ENCODE peak calls at places on chromosomes 16 and 17, in four cellular contexts. S is IMR-90, Y is H9, J is H1. U is an unnamed sample.
A peak's percentile ranks its signal among the peaks of the same experiment; 100 is the strongest.

GRCh38 chr16:13835357-13835756 is 84.6 kb upstream of the ERCC4 start:
- DNase-seq in S (no peak), J (no peak), Y (no peak), U (no peak)

GRCh38 chr17:57419940-57420522 is 163.7 kb downstream of the MSI2 start:
- DNase-seq in J (no peak), Y (no peak), S (no peak), U (no peak)

GRCh38 chr16:89723279-89724250 is 2.2 kb downstream of the ZNF276 start:
- DNase-seq in J (no peak), Y (no peak), S (peak; percentile 14), U (no peak)

GRCh38 chr17:75739801-75740200 is 18.5 kb downstream of the ITGB4 start:
- DNase-seq in S (no peak), Y (no peak), J (no peak), U (no peak)

GRCh38 chr17:5097101-5097834 is 14.4 kb downstream of the ZNF232 start:
- DNase-seq in J (peak; percentile 91), Y (peak; percentile 97), S (no peak), U (peak; percentile 90)

GRCh38 chr17:57940217-57940616 is 15.0 kb downstream of the CUEDC1 start:
- DNase-seq in S (no peak), Y (peak; percentile 65), J (no peak), U (no peak)

GRCh38 chr16:89613101-89613953 is at the start of gene DPEP1:
- DNase-seq in S (no peak), J (peak; percentile 61), Y (peak; percentile 59), U (no peak)

GRCh38 chr16:88768041-88768876 is 16.8 kb downstream of the PIEZO1 start:
- DNase-seq in S (peak; percentile 57), J (no peak), Y (no peak), U (no peak)

GRCh38 chr16:84928679-84929420 is 82.5 kb downstream of the ZDHHC7 start:
- DNase-seq in S (peak; percentile 39), J (no peak), Y (no peak), U (no peak)

GRCh38 chr17:12686486-12686885 is 20.8 kb downstream of the MYOCD start:
- DNase-seq in Y (no peak), S (no peak), J (no peak), U (no peak)

GRCh38 chr17:71349908-71350600 is 770.8 kb upstream of the SOX9 start:
- DNase-seq in Y (no peak), J (no peak), S (peak; percentile 33), U (no peak)

GRCh38 chr17:61366715-61367413 is 32.8 kb upstream of the TBX2 start:
- DNase-seq in J (no peak), Y (no peak), S (no peak), U (peak; percentile 40)

GRCh38 chr16:75237398-75238131 is 13.9 kb downstream of the BCAR1 start:
- DNase-seq in J (no peak), S (no peak), Y (peak; percentile 25), U (no peak)

GRCh38 chr16:29987371-29988085 is 7.9 kb downstream of the HIRIP3 start:
- DNase-seq in J (no peak), S (no peak), Y (no peak), U (no peak)

GRCh38 chr17:35540589-35541404 is 3.3 kb upstream of the SLFN12L start:
- DNase-seq in Y (no peak), S (peak; percentile 51), J (no peak), U (no peak)

GRCh38 chr16:79336437-79337229 is 263.9 kb downstream of the MAF start:
- DNase-seq in Y (no peak), S (no peak), J (no peak), U (no peak)

GRCh38 chr16:82694239-82694874 is 67.6 kb downstream of the CDH13 start:
- DNase-seq in S (peak; percentile 85), J (no peak), Y (no peak), U (no peak)

GRCh38 chr16:27203429-27204231 is at the start of gene KDM8:
- DNase-seq in J (peak; percentile 94), S (peak; percentile 99), Y (peak; percentile 99), U (peak; percentile 100)

GRCh38 chr16:82832861-82833260 is 206.1 kb downstream of the CDH13 start:
- DNase-seq in J (no peak), S (peak; percentile 90), Y (no peak), U (no peak)

GRCh38 chr17:83177611-83178532 is 98.5 kb downstream of the METRNL start:
- DNase-seq in J (peak; percentile 29), Y (peak; percentile 29), S (no peak), U (no peak)

GRCh38 chr17:78659546-78659945 is 82.3 kb upstream of the DNAH17 start:
- DNase-seq in J (no peak), S (no peak), Y (no peak), U (no peak)

GRCh38 chr16:87241135-87241771 is 75.9 kb downstream of the C16orf95 start:
- DNase-seq in J (no peak), S (no peak), Y (no peak), U (no peak)

GRCh38 chr16:87236516-87237115 is 80.6 kb downstream of the C16orf95 start:
- DNase-seq in J (no peak), S (no peak), Y (no peak), U (no peak)

GRCh38 chr16:87235810-87236515 is 81.2 kb downstream of the C16orf95 start:
- DNase-seq in S (no peak), J (peak; percentile 59), Y (peak; percentile 52), U (peak; percentile 11)

GRCh38 chr16:87240211-87241134 is 76.7 kb downstream of the C16orf95 start:
- DNase-seq in J (no peak), Y (no peak), S (peak; percentile 21), U (no peak)

DNA sequence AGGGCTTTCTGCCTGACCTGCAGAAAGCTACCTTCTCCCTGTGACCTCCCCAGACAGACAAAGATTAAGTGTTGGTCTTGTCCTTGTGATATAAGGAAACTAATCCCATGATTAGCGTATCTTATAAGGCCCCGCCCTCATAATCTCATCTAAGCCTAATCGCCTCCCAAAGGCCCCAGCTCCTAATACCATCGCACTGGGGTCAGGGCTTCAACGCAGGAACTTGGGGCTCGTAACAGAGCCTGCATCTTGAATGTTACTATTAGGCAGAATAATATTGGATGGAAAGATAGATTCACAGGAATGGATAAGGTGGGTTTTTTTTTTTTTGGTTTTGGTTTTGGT is 78.8 kb downstream of the C16orf95 start:
- DNase-seq in Y (no peak), S (no peak), J (no peak), U (no peak)
- H4K5ac ChIP-seq in Y (no peak overlapping the region), S (no peak overlapping the region), J (no peak overlapping the region), U (no peak overlapping the region)

DNA sequence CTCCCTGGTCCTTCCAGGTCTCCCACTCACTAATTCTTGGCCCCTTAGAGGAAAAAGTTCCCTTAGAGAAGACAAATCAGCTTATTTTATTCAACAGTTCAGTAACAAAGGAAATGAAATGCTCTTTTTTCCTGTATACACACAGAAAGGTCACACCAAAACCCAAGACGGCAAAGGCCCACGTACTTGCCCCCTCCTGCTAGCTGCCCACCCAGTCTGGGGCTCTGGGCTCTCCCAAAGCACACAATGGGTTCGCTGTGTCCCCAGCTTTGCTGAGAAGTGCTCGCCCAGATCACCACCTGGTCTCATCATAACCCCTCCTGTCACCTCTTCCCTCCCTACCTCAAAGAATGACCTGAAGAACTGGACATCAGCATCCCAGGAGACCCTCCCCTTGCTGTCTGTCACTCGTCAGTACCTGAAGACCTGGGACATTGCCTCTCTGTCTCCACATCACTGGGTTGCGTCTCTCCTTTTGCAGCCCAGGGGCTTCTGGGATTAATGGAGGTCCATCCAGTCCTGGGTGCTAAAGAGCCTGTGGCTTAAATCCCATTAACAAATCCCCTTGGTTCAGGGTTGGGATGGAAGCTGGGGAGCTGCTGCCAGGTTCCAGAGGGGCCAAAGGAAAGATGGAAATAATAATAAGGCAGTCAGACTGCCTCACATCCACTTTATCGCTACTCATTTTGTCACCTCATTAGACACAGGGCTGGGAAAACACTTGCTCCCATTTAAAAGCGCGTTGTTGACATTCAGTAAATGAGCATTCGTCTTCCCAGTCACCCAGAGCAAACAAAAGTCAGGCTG is 3.3 kb downstream of the SLC6A4 start:
- DNase-seq in J (no peak), S (no peak), Y (no peak), U (no peak)
- H4K5ac ChIP-seq in J (no peak overlapping the region), S (no peak overlapping the region), Y (no peak overlapping the region), U (no peak overlapping the region)

GRCh38 chr17:8894673-8895578 is 27.5 kb upstream of the PIK3R6 start:
- DNase-seq in Y (peak; percentile 80), J (peak; percentile 74), S (peak; percentile 59), U (peak; percentile 83)

GRCh38 chr17:8894189-8894611 is 26.7 kb upstream of the PIK3R6 start:
- DNase-seq in S (no peak), Y (peak; percentile 62), J (peak; percentile 68), U (peak; percentile 44)

GRCh38 chr17:8896641-8897635 is 29.5 kb upstream of the PIK3R6 start:
- DNase-seq in J (no peak), S (no peak), Y (no peak), U (no peak)

GRCh38 chr17:8893621-8894020 is 26.1 kb upstream of the PIK3R6 start:
- DNase-seq in S (no peak), Y (peak; percentile 31), J (no peak), U (no peak)

GRCh38 chr17:8896087-8896486 is 28.6 kb upstream of the PIK3R6 start:
- DNase-seq in Y (no peak), J (no peak), S (no peak), U (no peak)
- H4K5ac ChIP-seq in Y (no peak overlapping the region), J (no peak overlapping the region), S (no peak overlapping the region), U (no peak overlapping the region)

GRCh38 chr17:50721194-50722010 is 2.0 kb downstream of the LUC7L3 start:
- DNase-seq in J (no peak), S (no peak), Y (no peak), U (no peak)
- H4K5ac ChIP-seq in J (no peak overlapping the region), S (no peak overlapping the region), Y (no peak overlapping the region), U (no peak overlapping the region)

DNA sequence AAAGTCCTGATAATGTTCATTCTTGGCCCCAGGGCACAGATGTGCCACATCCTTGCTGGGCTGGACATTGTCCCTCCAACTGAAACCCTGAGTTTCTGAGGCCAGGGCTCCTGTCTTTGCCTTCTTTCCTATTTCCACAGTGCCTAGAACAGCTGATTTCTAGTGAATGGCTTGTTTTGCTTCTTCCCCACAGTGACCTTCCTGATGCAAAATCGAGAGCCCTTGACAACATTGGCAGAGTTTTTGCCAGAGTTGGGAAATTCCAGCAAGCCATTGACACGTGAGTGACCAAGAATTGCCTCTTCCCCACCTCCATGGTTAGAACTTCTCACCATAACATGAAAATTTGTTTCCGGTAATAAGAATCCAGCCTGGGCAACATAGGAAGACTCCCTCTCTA is 14.5 kb downstream of the ODAD4 start:
- DNase-seq in J (no peak), S (no peak), Y (no peak), U (no peak)
- H4K5ac ChIP-seq in J (no peak overlapping the region), S (no peak overlapping the region), Y (no peak overlapping the region), U (no peak overlapping the region)

GRCh38 chr16:3583303-3584038 is 6.3 kb upstream of the NLRC3 start:
- DNase-seq in Y (no peak), J (no peak), S (no peak), U (no peak)
- H4K5ac ChIP-seq in Y (no peak overlapping the region), J (no peak overlapping the region), S (no peak overlapping the region), U (no peak overlapping the region)

GRCh38 chr17:29243792-29244191 is 2.9 kb upstream of the CRYBA1 start:
- DNase-seq in S (peak; percentile 44), J (no peak), Y (peak; percentile 70), U (peak; percentile 48)
- H4K5ac ChIP-seq in S (peak overlapping the region; percentile 52), J (no peak overlapping the region), Y (no peak overlapping the region), U (no peak overlapping the region)